ENCODE peak calls at places on chromosome 13, in seven cellular contexts. O is cardiac fibroblast; S is HuH-7; L is GM12864; M is anterior cingulate cortex; D is central memory CD4-positive, alpha-beta T cell; U is fibroblast of lung. A is an unnamed sample.

GRCh38 chr13:30618186-30618937 is 642 bp downstream of the USPL1 start:
- DNase-seq in U (no peak), M (no peak), O (peak), S (no peak), D (no peak), L (peak), A (peak)

GRCh38 chr13:77425705-77426104 is 98.8 kb upstream of the MYCBP2 start:
- DNase-seq in U (no peak), L (no peak), M (no peak), D (no peak), O (no peak), S (no peak), A (no peak)

GRCh38 chr13:36431204-36432105 is 840 bp upstream of the CCNA1 start:
- DNase-seq in O (no peak), D (no peak), M (no peak), U (no peak), S (no peak), L (no peak), A (no peak)

GRCh38 chr13:30880756-30881155 is 25.3 kb upstream of the MEDAG start:
- DNase-seq in U (peak), O (peak), L (no peak), D (no peak), S (no peak), M (no peak), A (no peak)

GRCh38 chr13:96996097-96996496 is 1.8 kb upstream of the OXGR1 start:
- DNase-seq in S (no peak), L (no peak), D (no peak), O (no peak), M (no peak), U (no peak), A (no peak)

GRCh38 chr13:60244381-60244780 is 80.7 kb upstream of the DIAPH3 start:
- DNase-seq in D (no peak), M (no peak), O (no peak), L (no peak), S (no peak), U (no peak), A (no peak)

GRCh38 chr13:111949311-111949710 is 117.6 kb upstream of the SOX1 start:
- DNase-seq in U (no peak), S (no peak), O (no peak), M (no peak), D (no peak), L (no peak), A (no peak)

GRCh38 chr13:29523199-29523931 is 72.1 kb downstream of the SLC7A1 start:
- DNase-seq in D (no peak), M (no peak), U (peak), S (no peak), O (peak), L (no peak), A (peak)

GRCh38 chr13:78197231-78197630 is 278.6 kb upstream of the EDNRB start:
- DNase-seq in O (no peak), D (no peak), S (no peak), M (no peak), U (no peak), L (no peak), A (no peak)

GRCh38 chr13:68369739-68370138 is 1139.6 kb upstream of the PCDH9 start:
- DNase-seq in L (no peak), D (no peak), O (no peak), M (no peak), S (peak), U (no peak), A (no peak)

GRCh38 chr13:33109801-33110200 is 93.6 kb downstream of the KL start:
- DNase-seq in O (no peak), D (no peak), M (no peak), U (no peak), L (peak), S (no peak), A (no peak)

GRCh38 chr13:69101841-69102240 is 1005.8 kb upstream of the ATXN8OS start:
- DNase-seq in D (no peak), S (no peak), O (no peak), M (no peak), U (no peak), L (no peak), A (no peak)